ENCODE peak calls at places on chromosome 3, in eight cellular contexts. One of them, this sample, is unnamed.
A peak's percentile ranks its signal among the peaks of the same experiment; 100 is the strongest.

GRCh38 chr3:160968731-160969130 is 136.4 kb downstream of the B3GALNT1 start:
- DNase-seq in uterus: no peak
- DNase-seq in heart right ventricle: no peak
- DNase-seq in SK-N-SH: no peak
- DNase-seq in GM12878: no peak
- DNase-seq in upper lobe of right lung: no peak
- DNase-seq in neural progenitor cell: no peak
- DNase-seq in fibroblast of lung: no peak
- DNase-seq in this sample: no peak

GRCh38 chr3:184619348-184619747 is 57.8 kb downstream of the EPHB3 start:
- DNase-seq in uterus: no peak
- DNase-seq in heart right ventricle: no peak
- DNase-seq in SK-N-SH: no peak
- DNase-seq in GM12878: no peak
- DNase-seq in upper lobe of right lung: peak; percentile 18
- DNase-seq in neural progenitor cell: no peak
- DNase-seq in fibroblast of lung: no peak
- DNase-seq in this sample: no peak

GRCh38 chr3:16079519-16079918 is 95.0 kb upstream of the GALNT15 start:
- DNase-seq in uterus: no peak
- DNase-seq in heart right ventricle: no peak
- DNase-seq in SK-N-SH: no peak
- DNase-seq in GM12878: no peak
- DNase-seq in upper lobe of right lung: no peak
- DNase-seq in neural progenitor cell: no peak
- DNase-seq in fibroblast of lung: peak; percentile 58
- DNase-seq in this sample: no peak

GRCh38 chr3:45547764-45548683 is 46.5 kb upstream of the LIMD1 start:
- DNase-seq in uterus: peak; percentile 45
- DNase-seq in heart right ventricle: peak; percentile 57
- DNase-seq in SK-N-SH: peak; percentile 66
- DNase-seq in GM12878: no peak
- DNase-seq in upper lobe of right lung: no peak
- DNase-seq in neural progenitor cell: no peak
- DNase-seq in fibroblast of lung: peak; percentile 74
- DNase-seq in this sample: no peak

GRCh38 chr3:183816681-183817080 is 8.7 kb downstream of the MAP6D1 start:
- DNase-seq in uterus: no peak
- DNase-seq in heart right ventricle: no peak
- DNase-seq in SK-N-SH: no peak
- DNase-seq in GM12878: no peak
- DNase-seq in upper lobe of right lung: no peak
- DNase-seq in neural progenitor cell: no peak
- DNase-seq in fibroblast of lung: no peak
- DNase-seq in this sample: no peak

GRCh38 chr3:21621396-21621695 is 129.7 kb downstream of the ZNF385D start:
- DNase-seq in uterus: no peak
- DNase-seq in heart right ventricle: no peak
- DNase-seq in SK-N-SH: no peak
- DNase-seq in GM12878: no peak
- DNase-seq in upper lobe of right lung: no peak
- DNase-seq in neural progenitor cell: no peak
- DNase-seq in fibroblast of lung: peak; percentile 81
- DNase-seq in this sample: no peak

GRCh38 chr3:39150803-39151631 is 2.4 kb downstream of the CSRNP1 start:
- DNase-seq in uterus: peak; percentile 94
- DNase-seq in heart right ventricle: peak; percentile 80
- DNase-seq in SK-N-SH: peak; percentile 49
- DNase-seq in GM12878: no peak
- DNase-seq in upper lobe of right lung: peak; percentile 85
- DNase-seq in neural progenitor cell: peak; percentile 76
- DNase-seq in fibroblast of lung: peak; percentile 97
- DNase-seq in this sample: no peak

GRCh38 chr3:35737527-35737926 is 98.2 kb downstream of the ARPP21 start:
- DNase-seq in uterus: no peak
- DNase-seq in heart right ventricle: no peak
- DNase-seq in SK-N-SH: no peak
- DNase-seq in GM12878: no peak
- DNase-seq in upper lobe of right lung: no peak
- DNase-seq in neural progenitor cell: no peak
- DNase-seq in fibroblast of lung: no peak
- DNase-seq in this sample: no peak

GRCh38 chr3:139848660-139849059 is 86.3 kb upstream of the CLSTN2 start:
- DNase-seq in uterus: no peak
- DNase-seq in heart right ventricle: no peak
- DNase-seq in SK-N-SH: no peak
- DNase-seq in GM12878: no peak
- DNase-seq in upper lobe of right lung: no peak
- DNase-seq in neural progenitor cell: no peak
- DNase-seq in fibroblast of lung: no peak
- DNase-seq in this sample: no peak

GRCh38 chr3:72666444-72666755 is 181.8 kb downstream of the SHQ1 start:
- DNase-seq in uterus: no peak
- DNase-seq in heart right ventricle: no peak
- DNase-seq in SK-N-SH: no peak
- DNase-seq in GM12878: no peak
- DNase-seq in upper lobe of right lung: no peak
- DNase-seq in neural progenitor cell: no peak
- DNase-seq in fibroblast of lung: no peak
- DNase-seq in this sample: no peak

GRCh38 chr3:72664171-72664570 is 184.1 kb downstream of the SHQ1 start:
- DNase-seq in uterus: no peak
- DNase-seq in heart right ventricle: no peak
- DNase-seq in SK-N-SH: no peak
- DNase-seq in GM12878: no peak
- DNase-seq in upper lobe of right lung: no peak
- DNase-seq in neural progenitor cell: no peak
- DNase-seq in fibroblast of lung: no peak
- DNase-seq in this sample: no peak

GRCh38 chr3:72664576-72664975 is 183.7 kb downstream of the SHQ1 start:
- DNase-seq in uterus: no peak
- DNase-seq in heart right ventricle: no peak
- DNase-seq in SK-N-SH: no peak
- DNase-seq in GM12878: no peak
- DNase-seq in upper lobe of right lung: no peak
- DNase-seq in neural progenitor cell: no peak
- DNase-seq in fibroblast of lung: peak; percentile 11
- DNase-seq in this sample: no peak

GRCh38 chr3:72665103-72665502 is 183.1 kb downstream of the SHQ1 start:
- DNase-seq in uterus: no peak
- DNase-seq in heart right ventricle: no peak
- DNase-seq in SK-N-SH: no peak
- DNase-seq in GM12878: no peak
- DNase-seq in upper lobe of right lung: no peak
- DNase-seq in neural progenitor cell: no peak
- DNase-seq in fibroblast of lung: no peak
- DNase-seq in this sample: no peak

GRCh38 chr3:72665701-72666443 is 182.4 kb downstream of the SHQ1 start:
- DNase-seq in uterus: no peak
- DNase-seq in heart right ventricle: no peak
- DNase-seq in SK-N-SH: peak; percentile 82
- DNase-seq in GM12878: no peak
- DNase-seq in upper lobe of right lung: no peak
- DNase-seq in neural progenitor cell: peak; percentile 54
- DNase-seq in fibroblast of lung: peak; percentile 14
- DNase-seq in this sample: no peak
- TF ChIP-seq CTCF in uterus: peak; percentile 28
- TF ChIP-seq CTCF in heart right ventricle: peak; percentile 63
- TF ChIP-seq CTCF in SK-N-SH: peak; percentile 68
- TF ChIP-seq CTCF in GM12878: peak; percentile 57
- TF ChIP-seq CTCF in upper lobe of right lung: peak; percentile 57
- TF ChIP-seq CTCF in neural progenitor cell: peak; percentile 67
- TF ChIP-seq CTCF in fibroblast of lung: peak; percentile 24
- TF ChIP-seq CTCF in this sample: peak; percentile 64

DNA sequence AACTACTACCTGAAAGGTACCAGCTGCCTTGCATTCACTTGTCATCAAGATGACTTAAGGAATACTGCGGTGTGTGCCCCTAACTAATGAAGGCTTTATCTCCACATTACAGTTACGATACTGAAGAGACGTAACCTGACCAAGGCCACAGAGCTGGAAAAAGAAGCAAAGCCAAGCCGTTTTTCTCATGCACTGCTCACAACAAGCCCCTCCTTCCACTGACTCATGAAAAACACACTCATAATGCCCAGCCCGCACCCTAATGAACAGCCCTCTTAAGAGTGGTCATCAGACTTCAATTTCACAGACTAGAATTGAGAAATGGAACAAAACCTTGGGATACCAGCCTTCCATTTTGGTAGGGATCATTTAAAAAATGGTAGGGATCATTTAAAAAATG is 11.6 kb downstream of the PSMD6 start:
- DNase-seq in uterus: no peak
- DNase-seq in heart right ventricle: no peak
- DNase-seq in SK-N-SH: no peak
- DNase-seq in GM12878: no peak
- DNase-seq in upper lobe of right lung: no peak
- DNase-seq in neural progenitor cell: no peak
- DNase-seq in fibroblast of lung: peak; percentile 77
- DNase-seq in this sample: no peak
- H3K36me3 ChIP-seq in uterus: no peaks in the 10 kb centered on the region
- H3K36me3 ChIP-seq in heart right ventricle: no peaks in the 10 kb centered on the region
- H3K36me3 ChIP-seq in SK-N-SH: peaks cover 97% of the 10 kb centered on the region
- H3K36me3 ChIP-seq in GM12878: peaks cover 9% of the 10 kb centered on the region
- H3K36me3 ChIP-seq in upper lobe of right lung: peaks cover 98% of the 10 kb centered on the region
- H3K36me3 ChIP-seq in neural progenitor cell: peaks cover 35% of the 10 kb centered on the region
- H3K36me3 ChIP-seq in fibroblast of lung: peaks cover 16% of the 10 kb centered on the region
- H3K36me3 ChIP-seq in this sample: peaks cover 17% of the 10 kb centered on the region

DNA sequence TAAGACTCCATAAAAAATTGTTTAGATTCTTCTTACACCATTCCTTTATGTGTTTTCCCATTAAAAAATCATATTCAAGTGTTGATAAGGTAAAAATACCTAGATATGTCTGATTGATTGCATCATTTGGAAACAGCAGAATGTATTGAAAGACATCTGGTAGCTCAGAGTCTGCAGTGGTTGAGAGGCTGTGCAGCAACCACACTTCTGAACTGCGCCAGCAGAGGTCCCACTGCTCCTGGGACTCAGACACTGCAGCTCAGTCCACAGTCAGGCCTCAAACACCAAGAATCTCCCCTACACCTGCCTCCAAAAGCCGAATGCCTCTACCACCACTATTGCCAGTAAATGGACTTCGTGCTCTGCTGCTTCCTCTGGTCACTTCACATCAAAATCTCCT is 176.9 kb upstream of the LMCD1 start:
- DNase-seq in uterus: no peak
- DNase-seq in heart right ventricle: peak; percentile 37
- DNase-seq in SK-N-SH: peak; percentile 53
- DNase-seq in GM12878: no peak
- DNase-seq in upper lobe of right lung: no peak
- DNase-seq in neural progenitor cell: peak; percentile 56
- DNase-seq in fibroblast of lung: peak; percentile 39
- DNase-seq in this sample: peak; percentile 2
- TF ChIP-seq CTCF in uterus: no peak
- TF ChIP-seq CTCF in heart right ventricle: peak; percentile 53
- TF ChIP-seq CTCF in SK-N-SH: peak; percentile 49
- TF ChIP-seq CTCF in GM12878: peak; percentile 53
- TF ChIP-seq CTCF in upper lobe of right lung: peak; percentile 47
- TF ChIP-seq CTCF in neural progenitor cell: peak; percentile 64
- TF ChIP-seq CTCF in fibroblast of lung: peak; percentile 41
- TF ChIP-seq CTCF in this sample: peak; percentile 65

DNA sequence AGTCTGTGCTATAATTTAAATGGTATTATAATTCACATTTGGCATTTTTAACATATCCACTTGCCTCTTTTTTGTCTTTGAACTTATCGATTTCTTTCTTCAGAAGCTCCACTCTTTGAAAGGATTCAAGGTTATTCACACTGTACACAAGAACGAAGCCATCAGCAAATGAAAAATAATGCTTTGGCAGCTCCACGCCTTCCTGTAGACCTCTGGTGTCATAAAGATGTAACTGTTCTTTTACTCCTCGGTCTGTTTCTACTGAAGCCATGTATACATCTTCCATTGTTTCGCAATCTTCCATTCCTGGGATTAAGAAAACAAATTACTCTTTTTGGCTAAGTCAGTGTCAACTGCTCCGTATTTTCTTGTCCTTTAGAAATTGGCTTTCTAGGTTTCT is 16.0 kb downstream of the NKIRAS1 start:
- DNase-seq in uterus: no peak
- DNase-seq in heart right ventricle: no peak
- DNase-seq in SK-N-SH: no peak
- DNase-seq in GM12878: no peak
- DNase-seq in upper lobe of right lung: no peak
- DNase-seq in neural progenitor cell: no peak
- DNase-seq in fibroblast of lung: peak; percentile 74
- DNase-seq in this sample: no peak
- H3K36me3 ChIP-seq in uterus: no peaks in the 10 kb centered on the region
- H3K36me3 ChIP-seq in heart right ventricle: no peaks in the 10 kb centered on the region
- H3K36me3 ChIP-seq in SK-N-SH: peaks cover 26% of the 10 kb centered on the region
- H3K36me3 ChIP-seq in GM12878: peaks cover 3% of the 10 kb centered on the region
- H3K36me3 ChIP-seq in upper lobe of right lung: peaks cover 37% of the 10 kb centered on the region
- H3K36me3 ChIP-seq in neural progenitor cell: peaks cover 26% of the 10 kb centered on the region
- H3K36me3 ChIP-seq in fibroblast of lung: peaks cover 2% of the 10 kb centered on the region
- H3K36me3 ChIP-seq in this sample: peaks cover 3% of the 10 kb centered on the region

DNA sequence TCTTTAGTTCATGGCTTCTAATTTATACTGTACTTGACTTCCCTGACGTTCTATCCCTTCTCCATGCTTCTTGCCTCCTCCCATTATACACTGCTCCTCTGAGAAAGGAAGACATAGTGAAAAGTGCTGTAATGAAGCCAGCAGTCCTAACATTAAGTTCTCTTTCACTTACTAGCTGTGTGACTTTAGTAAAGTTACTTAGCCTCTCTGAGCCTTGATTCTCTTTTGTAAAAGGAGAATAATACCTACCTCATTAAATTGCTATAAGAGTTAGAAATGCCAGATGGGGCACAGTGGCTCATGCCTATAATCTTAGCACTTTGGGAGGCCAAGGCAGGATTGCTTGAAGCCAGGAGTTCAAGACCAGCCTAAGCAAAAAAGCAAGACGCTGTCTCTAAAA is 18.8 kb upstream of the IGF2BP2 start:
- DNase-seq in uterus: no peak
- DNase-seq in heart right ventricle: no peak
- DNase-seq in SK-N-SH: no peak
- DNase-seq in GM12878: no peak
- DNase-seq in upper lobe of right lung: no peak
- DNase-seq in neural progenitor cell: no peak
- DNase-seq in fibroblast of lung: no peak
- DNase-seq in this sample: no peak
- TF ChIP-seq CTCF in uterus: no peak
- TF ChIP-seq CTCF in heart right ventricle: no peak
- TF ChIP-seq CTCF in SK-N-SH: no peak
- TF ChIP-seq CTCF in GM12878: no peak
- TF ChIP-seq CTCF in upper lobe of right lung: no peak
- TF ChIP-seq CTCF in neural progenitor cell: no peak
- TF ChIP-seq CTCF in fibroblast of lung: no peak
- TF ChIP-seq CTCF in this sample: no peak